ENCODE peak calls at places on chromosomes 4 and X, in five cellular contexts. One of them, this sample, is unnamed.

GRCh38 chr4:87489678-87490077 is 39.5 kb downstream of the SPARCL1 start:
- DNase-seq in transverse colon: no peak
- DNase-seq in lung: no peak
- DNase-seq in fibroblast of lung: no peak
- DNase-seq in Karpas-422: no peak
- DNase-seq in this sample: no peak

GRCh38 chr4:26085581-26085980 is 171.6 kb downstream of the SMIM20 start:
- DNase-seq in transverse colon: no peak
- DNase-seq in lung: no peak
- DNase-seq in fibroblast of lung: no peak
- DNase-seq in Karpas-422: no peak
- DNase-seq in this sample: no peak

GRCh38 chr4:111945014-111945413 is 200.2 kb upstream of the FAM241A start:
- DNase-seq in transverse colon: no peak
- DNase-seq in lung: no peak
- DNase-seq in fibroblast of lung: no peak
- DNase-seq in Karpas-422: no peak
- DNase-seq in this sample: no peak

GRCh38 chr4:22720091-22720490 is 27.4 kb downstream of the GBA3 start:
- DNase-seq in transverse colon: no peak
- DNase-seq in lung: no peak
- DNase-seq in fibroblast of lung: peak; percentile 60
- DNase-seq in Karpas-422: no peak
- DNase-seq in this sample: no peak

GRCh38 chr4:52825311-52826090 is 36.6 kb upstream of the RASL11B start:
- DNase-seq in transverse colon: no peak
- DNase-seq in lung: no peak
- DNase-seq in fibroblast of lung: no peak
- DNase-seq in Karpas-422: no peak
- DNase-seq in this sample: no peak

GRCh38 chrX:105645667-105646354 is 176.5 kb upstream of the NRK start:
- DNase-seq in transverse colon: no peak
- DNase-seq in lung: no peak
- DNase-seq in fibroblast of lung: peak; percentile 15
- DNase-seq in Karpas-422: no peak
- DNase-seq in this sample: no peak

GRCh38 chr4:168811793-168812651 is 198.0 kb downstream of the CBR4 start:
- DNase-seq in transverse colon: no peak
- DNase-seq in lung: no peak
- DNase-seq in fibroblast of lung: peak; percentile 73
- DNase-seq in Karpas-422: no peak
- DNase-seq in this sample: no peak

GRCh38 chr4:85854543-85854942 is 379.6 kb downstream of the ARHGAP24 start:
- DNase-seq in transverse colon: no peak
- DNase-seq in lung: no peak
- DNase-seq in fibroblast of lung: no peak
- DNase-seq in Karpas-422: no peak
- DNase-seq in this sample: no peak

GRCh38 chrX:39759526-39760224 is 338.1 kb downstream of the BCOR start:
- DNase-seq in transverse colon: no peak
- DNase-seq in lung: no peak
- DNase-seq in fibroblast of lung: peak; percentile 68
- DNase-seq in Karpas-422: peak; percentile 28
- DNase-seq in this sample: no peak

GRCh38 chr4:21948347-21949072 is at the start of gene KCNIP4:
- DNase-seq in transverse colon: peak; percentile 10
- DNase-seq in lung: no peak
- DNase-seq in fibroblast of lung: peak; percentile 27
- DNase-seq in Karpas-422: no peak
- DNase-seq in this sample: no peak

GRCh38 chr4:109916003-109916399 is 3.3 kb downstream of the EGF start:
- DNase-seq in transverse colon: no peak
- DNase-seq in lung: no peak
- DNase-seq in fibroblast of lung: no peak
- DNase-seq in Karpas-422: no peak
- DNase-seq in this sample: no peak

GRCh38 chrX:42096262-42096939 is 173.0 kb upstream of the CASK start:
- DNase-seq in transverse colon: no peak
- DNase-seq in lung: peak; percentile 54
- DNase-seq in fibroblast of lung: peak; percentile 92
- DNase-seq in Karpas-422: no peak
- DNase-seq in this sample: no peak

GRCh38 chrX:136765957-136766356 is 14.8 kb downstream of the ARHGEF6 start:
- DNase-seq in transverse colon: no peak
- DNase-seq in lung: no peak
- DNase-seq in fibroblast of lung: no peak
- DNase-seq in Karpas-422: no peak
- DNase-seq in this sample: no peak

GRCh38 chr4:2135083-2135482 is 76.0 kb downstream of the NAT8L start:
- DNase-seq in transverse colon: peak; percentile 15
- DNase-seq in lung: no peak
- DNase-seq in fibroblast of lung: peak; percentile 58
- DNase-seq in Karpas-422: no peak
- DNase-seq in this sample: no peak

GRCh38 chr4:169627307-169627706 is 6.9 kb downstream of the CLCN3 start:
- DNase-seq in transverse colon: no peak
- DNase-seq in lung: no peak
- DNase-seq in fibroblast of lung: no peak
- DNase-seq in Karpas-422: no peak
- DNase-seq in this sample: no peak

GRCh38 chrX:102976290-102976689 is 39.2 kb downstream of the RAB40AL start:
- DNase-seq in transverse colon: no peak
- DNase-seq in lung: no peak
- DNase-seq in fibroblast of lung: no peak
- DNase-seq in Karpas-422: no peak
- DNase-seq in this sample: no peak

GRCh38 chr4:8558080-8558960 is 21.9 kb upstream of the GPR78 start:
- DNase-seq in transverse colon: no peak
- DNase-seq in lung: no peak
- DNase-seq in fibroblast of lung: no peak
- DNase-seq in Karpas-422: no peak
- DNase-seq in this sample: no peak
- H3K4me1 ChIP-seq in transverse colon: no peaks in the 10 kb centered on the region
- H3K4me1 ChIP-seq in lung: no peaks in the 10 kb centered on the region
- H3K4me1 ChIP-seq in fibroblast of lung: peaks cover 2% of the 10 kb centered on the region
- H3K4me1 ChIP-seq in Karpas-422: no peaks in the 10 kb centered on the region
- H3K4me1 ChIP-seq in this sample: no peaks in the 10 kb centered on the region

GRCh38 chrX:134761788-134762187 is 103.5 kb upstream of the PLAC1 start:
- DNase-seq in transverse colon: no peak
- DNase-seq in lung: no peak
- DNase-seq in fibroblast of lung: peak; percentile 27
- DNase-seq in Karpas-422: peak; percentile 64
- DNase-seq in this sample: no peak
- H3K4me1 ChIP-seq in transverse colon: no peaks in the 10 kb centered on the region
- H3K4me1 ChIP-seq in lung: no peaks in the 10 kb centered on the region
- H3K4me1 ChIP-seq in fibroblast of lung: no peaks in the 10 kb centered on the region
- H3K4me1 ChIP-seq in Karpas-422: no peaks in the 10 kb centered on the region
- H3K4me1 ChIP-seq in this sample: no peaks in the 10 kb centered on the region

DNA sequence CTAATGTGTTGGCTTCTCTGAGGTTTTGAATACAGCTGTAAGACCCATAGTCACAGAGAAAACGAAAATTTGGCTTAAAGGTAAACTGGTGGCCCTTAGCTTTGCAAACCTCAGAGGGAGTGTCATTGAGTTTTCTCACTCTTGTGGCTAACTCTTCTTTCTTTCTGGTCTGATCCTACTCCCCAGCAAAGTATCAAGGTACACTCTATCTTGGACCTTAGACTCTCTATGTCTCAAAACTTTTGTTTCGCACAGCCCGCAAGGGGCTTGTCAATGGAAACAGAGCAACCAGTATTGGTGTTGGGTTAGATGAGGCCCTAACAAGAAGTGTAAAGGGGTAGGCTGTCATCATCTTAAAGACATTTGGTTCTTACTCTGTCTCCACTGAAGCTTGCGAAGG is 19.8 kb downstream of the APOO start:
- DNase-seq in transverse colon: no peak
- DNase-seq in lung: no peak
- DNase-seq in fibroblast of lung: no peak
- DNase-seq in Karpas-422: no peak
- DNase-seq in this sample: no peak
- H3K4me1 ChIP-seq in transverse colon: peaks cover 25% of the 10 kb centered on the region
- H3K4me1 ChIP-seq in lung: no peaks in the 10 kb centered on the region
- H3K4me1 ChIP-seq in fibroblast of lung: peaks cover 5% of the 10 kb centered on the region
- H3K4me1 ChIP-seq in Karpas-422: peaks cover 5% of the 10 kb centered on the region
- H3K4me1 ChIP-seq in this sample: no peaks in the 10 kb centered on the region

GRCh38 chr4:105895324-105895608 is at the start of gene NPNT:
- DNase-seq in transverse colon: peak; percentile 44
- DNase-seq in lung: peak; percentile 58
- DNase-seq in fibroblast of lung: no peak
- DNase-seq in Karpas-422: no peak
- DNase-seq in this sample: no peak
- H3K4me1 ChIP-seq in transverse colon: peaks cover 13% of the 10 kb centered on the region
- H3K4me1 ChIP-seq in lung: no peaks in the 10 kb centered on the region
- H3K4me1 ChIP-seq in fibroblast of lung: no peaks in the 10 kb centered on the region
- H3K4me1 ChIP-seq in Karpas-422: peaks cover 11% of the 10 kb centered on the region
- H3K4me1 ChIP-seq in this sample: no peaks in the 10 kb centered on the region